ENCODE peak calls at places on chromosomes 4 and X, in five cellular contexts. One of them, this sample, is unnamed. For H3K36me3, the result is how much of the 10 kb centered on the place peaks cover.

GRCh38 chr4:102217345-102217744 is 127.9 kb downstream of the SLC39A8 start:
- DNase-seq in pancreas: no peak
- DNase-seq in psoas muscle: no peak
- DNase-seq in DND-41: no peak
- DNase-seq in HAP-1: no peak
- DNase-seq in this sample: no peak

GRCh38 chrX:103464071-103464773 is 55.1 kb downstream of the RAB40A start:
- DNase-seq in pancreas: no peak
- DNase-seq in psoas muscle: no peak
- DNase-seq in DND-41: peak
- DNase-seq in HAP-1: peak
- DNase-seq in this sample: peak

GRCh38 chr4:141155586-141155985 is 22.3 kb upstream of the RNF150 start:
- DNase-seq in pancreas: no peak
- DNase-seq in psoas muscle: no peak
- DNase-seq in DND-41: no peak
- DNase-seq in HAP-1: no peak
- DNase-seq in this sample: no peak

GRCh38 chr4:1080961-1081688 is 32.2 kb downstream of the RNF212 start:
- DNase-seq in pancreas: no peak
- DNase-seq in psoas muscle: no peak
- DNase-seq in DND-41: no peak
- DNase-seq in HAP-1: no peak
- DNase-seq in this sample: peak

GRCh38 chr4:26356067-26356466 is 35.3 kb downstream of the RBPJ start:
- DNase-seq in pancreas: no peak
- DNase-seq in psoas muscle: no peak
- DNase-seq in DND-41: no peak
- DNase-seq in HAP-1: no peak
- DNase-seq in this sample: no peak

GRCh38 chrX:38935561-38935960 is 134.3 kb downstream of the MID1IP1 start:
- DNase-seq in pancreas: no peak
- DNase-seq in psoas muscle: no peak
- DNase-seq in DND-41: no peak
- DNase-seq in HAP-1: no peak
- DNase-seq in this sample: no peak

GRCh38 chrX:15616531-15616930 is 15.8 kb upstream of the ACE2 start:
- DNase-seq in pancreas: no peak
- DNase-seq in psoas muscle: peak
- DNase-seq in DND-41: no peak
- DNase-seq in HAP-1: no peak
- DNase-seq in this sample: no peak

GRCh38 chr4:27368781-27369180 is 508.1 kb downstream of the STIM2 start:
- DNase-seq in pancreas: no peak
- DNase-seq in psoas muscle: no peak
- DNase-seq in DND-41: no peak
- DNase-seq in HAP-1: no peak
- DNase-seq in this sample: no peak

GRCh38 chrX:77442728-77443127 is 4.5 kb upstream of the FGF16 start:
- DNase-seq in pancreas: no peak
- DNase-seq in psoas muscle: no peak
- DNase-seq in DND-41: no peak
- DNase-seq in HAP-1: no peak
- DNase-seq in this sample: peak

GRCh38 chr4:25207997-25208396 is 25.8 kb upstream of the PI4K2B start:
- DNase-seq in pancreas: no peak
- DNase-seq in psoas muscle: no peak
- DNase-seq in DND-41: no peak
- DNase-seq in HAP-1: no peak
- DNase-seq in this sample: no peak

GRCh38 chrX:34866636-34867035 is 76.0 kb upstream of the FAM47B start:
- DNase-seq in pancreas: no peak
- DNase-seq in psoas muscle: no peak
- DNase-seq in DND-41: no peak
- DNase-seq in HAP-1: no peak
- DNase-seq in this sample: no peak

GRCh38 chr4:152369903-152370296 is 166.0 kb downstream of the FBXW7 start:
- DNase-seq in pancreas: no peak
- DNase-seq in psoas muscle: no peak
- DNase-seq in DND-41: no peak
- DNase-seq in HAP-1: no peak
- DNase-seq in this sample: no peak

GRCh38 chr4:140185725-140186124 is 31.7 kb upstream of the MAML3 start:
- DNase-seq in pancreas: no peak
- DNase-seq in psoas muscle: no peak
- DNase-seq in DND-41: no peak
- DNase-seq in HAP-1: no peak
- DNase-seq in this sample: no peak

GRCh38 chr4:119014658-119015057 is 121.0 kb upstream of the MYOZ2 start:
- DNase-seq in pancreas: no peak
- DNase-seq in psoas muscle: no peak
- DNase-seq in DND-41: no peak
- DNase-seq in HAP-1: no peak
- DNase-seq in this sample: no peak

GRCh38 chr4:134471569-134471968 is 270.0 kb upstream of the PABPC4L start:
- DNase-seq in pancreas: no peak
- DNase-seq in psoas muscle: no peak
- DNase-seq in DND-41: no peak
- DNase-seq in HAP-1: no peak
- DNase-seq in this sample: no peak

GRCh38 chr4:128859887-128860774 is 50.6 kb downstream of the JADE1 start:
- DNase-seq in pancreas: no peak
- DNase-seq in psoas muscle: no peak
- DNase-seq in DND-41: no peak
- DNase-seq in HAP-1: no peak
- DNase-seq in this sample: no peak

GRCh38 chrX:56782791-56783449 is 53.9 kb downstream of the NBDY start:
- DNase-seq in pancreas: no peak
- DNase-seq in psoas muscle: peak
- DNase-seq in DND-41: no peak
- DNase-seq in HAP-1: no peak
- DNase-seq in this sample: no peak

GRCh38 chrX:56784666-56785065 is 55.6 kb downstream of the NBDY start:
- DNase-seq in pancreas: no peak
- DNase-seq in psoas muscle: no peak
- DNase-seq in DND-41: no peak
- DNase-seq in HAP-1: no peak
- DNase-seq in this sample: no peak

GRCh38 chrX:56782362-56782761 is 53.3 kb downstream of the NBDY start:
- DNase-seq in pancreas: no peak
- DNase-seq in psoas muscle: no peak
- DNase-seq in DND-41: no peak
- DNase-seq in HAP-1: no peak
- DNase-seq in this sample: no peak

GRCh38 chrX:56783996-56784620 is 55.1 kb downstream of the NBDY start:
- DNase-seq in pancreas: no peak
- DNase-seq in psoas muscle: no peak
- DNase-seq in DND-41: no peak
- DNase-seq in HAP-1: no peak
- DNase-seq in this sample: no peak

GRCh38 chrX:56783450-56783831 is 54.4 kb downstream of the NBDY start:
- DNase-seq in pancreas: peak
- DNase-seq in psoas muscle: peak
- DNase-seq in DND-41: no peak
- DNase-seq in HAP-1: no peak
- DNase-seq in this sample: no peak
- H3K4me3 ChIP-seq in pancreas: peak
- H3K4me3 ChIP-seq in psoas muscle: peak
- H3K4me3 ChIP-seq in DND-41: no peak
- H3K4me3 ChIP-seq in HAP-1: no peak
- H3K4me3 ChIP-seq in this sample: no peak

GRCh38 chr4:40822781-40823180 is 73.0 kb downstream of the NSUN7 start:
- DNase-seq in pancreas: no peak
- DNase-seq in psoas muscle: no peak
- DNase-seq in DND-41: no peak
- DNase-seq in HAP-1: no peak
- DNase-seq in this sample: no peak
- H3K36me3 ChIP-seq in pancreas: under half
- H3K36me3 ChIP-seq in psoas muscle: under half
- H3K36me3 ChIP-seq in DND-41: under half
- H3K36me3 ChIP-seq in HAP-1: under half
- H3K36me3 ChIP-seq in this sample: under half

DNA sequence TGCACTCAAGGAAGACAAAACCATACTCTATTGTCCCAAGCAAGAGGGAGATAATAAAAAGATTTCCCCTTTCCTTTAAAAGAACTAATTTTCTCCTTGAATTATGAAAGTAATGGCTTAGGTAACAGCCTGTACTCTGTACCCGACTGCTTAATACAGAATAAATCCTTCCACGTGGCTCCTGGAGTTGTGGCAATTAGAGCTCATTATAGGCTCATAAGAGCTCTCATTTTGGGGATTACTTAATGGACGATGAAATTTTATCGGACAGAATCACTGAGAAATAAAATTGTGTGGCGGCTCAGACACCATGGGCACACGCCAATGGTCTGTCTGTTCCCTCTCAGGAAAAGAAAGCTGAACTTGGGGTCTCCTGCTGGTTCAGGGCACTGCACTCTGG is 2.8 kb upstream of the GSX2 start:
- DNase-seq in pancreas: no peak
- DNase-seq in psoas muscle: no peak
- DNase-seq in DND-41: no peak
- DNase-seq in HAP-1: no peak
- DNase-seq in this sample: no peak
- H3K4me3 ChIP-seq in pancreas: no peak
- H3K4me3 ChIP-seq in psoas muscle: no peak
- H3K4me3 ChIP-seq in DND-41: no peak
- H3K4me3 ChIP-seq in HAP-1: no peak
- H3K4me3 ChIP-seq in this sample: no peak

GRCh38 chr4:81429607-81430006 is 42.1 kb downstream of the RASGEF1B start:
- DNase-seq in pancreas: no peak
- DNase-seq in psoas muscle: no peak
- DNase-seq in DND-41: no peak
- DNase-seq in HAP-1: no peak
- DNase-seq in this sample: no peak
- H3K36me3 ChIP-seq in pancreas: under half
- H3K36me3 ChIP-seq in psoas muscle: under half
- H3K36me3 ChIP-seq in DND-41: under half
- H3K36me3 ChIP-seq in HAP-1: under half
- H3K36me3 ChIP-seq in this sample: under half

GRCh38 chr4:145719752-145720624 is 40.0 kb downstream of the C4orf51 start:
- DNase-seq in pancreas: no peak
- DNase-seq in psoas muscle: no peak
- DNase-seq in DND-41: peak
- DNase-seq in HAP-1: no peak
- DNase-seq in this sample: no peak
- H3K4me3 ChIP-seq in pancreas: no peak
- H3K4me3 ChIP-seq in psoas muscle: no peak
- H3K4me3 ChIP-seq in DND-41: no peak
- H3K4me3 ChIP-seq in HAP-1: no peak
- H3K4me3 ChIP-seq in this sample: no peak

GRCh38 chr4:53459548-53459947 is 82.1 kb downstream of the FIP1L1 start:
- DNase-seq in pancreas: no peak
- DNase-seq in psoas muscle: no peak
- DNase-seq in DND-41: no peak
- DNase-seq in HAP-1: peak
- DNase-seq in this sample: no peak

GRCh38 chr4:53456178-53456577 is 78.7 kb downstream of the FIP1L1 start:
- DNase-seq in pancreas: no peak
- DNase-seq in psoas muscle: no peak
- DNase-seq in DND-41: no peak
- DNase-seq in HAP-1: no peak
- DNase-seq in this sample: no peak

GRCh38 chr4:53450773-53451172 is 73.3 kb downstream of the FIP1L1 start:
- DNase-seq in pancreas: no peak
- DNase-seq in psoas muscle: no peak
- DNase-seq in DND-41: no peak
- DNase-seq in HAP-1: no peak
- DNase-seq in this sample: peak

GRCh38 chr4:53453385-53453784 is 75.9 kb downstream of the FIP1L1 start:
- DNase-seq in pancreas: no peak
- DNase-seq in psoas muscle: no peak
- DNase-seq in DND-41: no peak
- DNase-seq in HAP-1: no peak
- DNase-seq in this sample: no peak

DNA sequence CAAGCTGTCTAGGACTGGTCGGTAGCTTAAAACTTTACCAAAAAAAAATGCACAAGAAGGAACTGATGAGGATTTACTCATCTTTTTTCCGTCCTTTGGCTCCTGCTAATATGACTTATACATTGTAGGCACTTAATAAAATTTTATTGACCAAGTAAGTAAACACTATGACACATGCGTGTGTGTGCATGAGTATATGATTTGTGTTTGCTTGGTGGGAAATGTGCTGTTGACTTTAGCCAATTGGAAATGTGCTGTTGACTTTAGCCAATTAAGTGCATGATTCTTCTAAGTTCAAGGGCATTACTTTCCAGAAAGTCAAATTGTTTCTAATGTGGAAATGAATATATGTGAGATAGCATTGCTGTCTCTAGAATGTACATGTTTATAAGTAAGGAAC is 78.3 kb downstream of the FIP1L1 start:
- DNase-seq in pancreas: no peak
- DNase-seq in psoas muscle: no peak
- DNase-seq in DND-41: no peak
- DNase-seq in HAP-1: no peak
- DNase-seq in this sample: peak
- H3K36me3 ChIP-seq in pancreas: under half
- H3K36me3 ChIP-seq in psoas muscle: under half
- H3K36me3 ChIP-seq in DND-41: half or more
- H3K36me3 ChIP-seq in HAP-1: under half
- H3K36me3 ChIP-seq in this sample: half or more

DNA sequence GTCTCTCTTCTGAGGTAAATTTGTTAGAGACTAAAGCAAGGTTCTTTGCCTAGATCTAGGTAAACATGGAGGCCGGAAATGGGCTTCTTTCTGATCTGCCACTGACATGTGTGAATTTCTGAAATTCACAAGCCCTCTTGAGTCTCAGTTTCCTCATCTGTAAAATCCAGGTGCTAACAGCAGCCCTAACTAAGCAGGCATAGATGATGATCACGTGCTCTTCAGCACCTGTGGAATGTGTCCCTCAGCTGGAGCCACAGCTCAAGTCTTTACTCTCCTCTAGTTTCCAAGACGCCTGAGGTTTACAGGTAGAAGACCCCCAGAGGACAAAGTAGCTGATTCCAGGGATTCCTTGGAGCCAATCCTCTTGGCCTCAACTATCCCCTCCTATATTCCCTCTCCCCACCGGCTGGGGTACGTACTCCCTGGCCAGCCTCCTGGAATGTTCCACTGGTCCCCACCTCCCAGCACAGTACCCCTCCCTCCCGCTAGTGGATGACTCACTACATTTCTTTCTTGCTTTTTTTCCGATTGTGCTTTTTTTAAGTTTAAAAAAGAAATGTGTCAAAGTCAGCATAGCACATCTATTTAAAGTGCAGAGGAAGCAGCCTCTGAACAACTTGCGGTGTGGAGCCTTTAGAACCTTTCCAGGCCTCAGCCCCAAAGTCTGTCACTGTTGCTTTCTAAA is 98.5 kb downstream of the PHKA2 start:
- DNase-seq in pancreas: no peak
- DNase-seq in psoas muscle: no peak
- DNase-seq in DND-41: no peak
- DNase-seq in HAP-1: no peak
- DNase-seq in this sample: no peak
- H3K4me3 ChIP-seq in pancreas: peak
- H3K4me3 ChIP-seq in psoas muscle: peak
- H3K4me3 ChIP-seq in DND-41: no peak
- H3K4me3 ChIP-seq in HAP-1: no peak
- H3K4me3 ChIP-seq in this sample: no peak

This sample was measured in MG63.